ENCODE peak calls at places on chromosome 13, in four cellular contexts. U is CD8-positive, alpha-beta T cell; V is endodermal cell; Q is HFF-Myc. W is an unnamed sample.

GRCh38 chr13:33644607-33645543 is 173.1 kb upstream of the RFC3 start:
- DNase-seq in V (no peak), Q (no peak), U (no peak), W (no peak)

GRCh38 chr13:20714563-20715339 is 11.3 kb downstream of the IL17D start:
- DNase-seq in Q (no peak), U (no peak), V (no peak), W (no peak)

GRCh38 chr13:22871248-22871647 is 309.5 kb upstream of the SGCG start:
- DNase-seq in Q (no peak), U (no peak), V (no peak), W (no peak)

GRCh38 chr13:41064493-41064892 is 3.2 kb downstream of the WBP4 start:
- DNase-seq in V (no peak), Q (peak), U (no peak), W (no peak)

GRCh38 chr13:46572758-46573384 is 19.9 kb downstream of the LRCH1 start:
- DNase-seq in Q (no peak), U (no peak), V (no peak), W (no peak)

GRCh38 chr13:48942131-48942530 is 33.6 kb upstream of the FNDC3A start:
- DNase-seq in Q (peak), V (no peak), U (no peak), W (no peak)

GRCh38 chr13:42354246-42355117 is 82.5 kb downstream of the AKAP11 start:
- DNase-seq in V (no peak), Q (no peak), U (peak), W (peak)

GRCh38 chr13:72463561-72463960 is 263.9 kb downstream of the MZT1 start:
- DNase-seq in V (no peak), Q (no peak), U (no peak), W (no peak)

GRCh38 chr13:46160474-46161066 is 21.4 kb downstream of the LCP1 start:
- DNase-seq in Q (no peak), U (no peak), V (peak), W (peak)

GRCh38 chr13:98299954-98300350 is 122.9 kb upstream of the RNF113B start:
- DNase-seq in Q (no peak), U (no peak), V (no peak), W (no peak)

GRCh38 chr13:35744566-35745203 is 268.2 kb upstream of the MAB21L1 start:
- DNase-seq in Q (no peak), V (no peak), U (no peak), W (no peak)